ENCODE peak calls at places on chromosomes 12 and 14, in five cellular contexts. N is CD4-positive, CD25-positive, alpha-beta regulatory T cell; A is mammary epithelial cell; L is endodermal cell; R is tibial artery. M is an unnamed sample.

GRCh38 chr12:22306311-22306710 is 28.2 kb downstream of the ST8SIA1 start:
- DNase-seq in L (no peak), A (no peak), R (no peak), N (no peak), M (no peak)

GRCh38 chr12:100229036-100229635 is 28.5 kb downstream of the ACTR6 start:
- DNase-seq in N (peak; percentile 26), A (peak; percentile 46), R (no peak), L (peak; percentile 51), M (no peak)

GRCh38 chr12:108613548-108613947 is 15.7 kb upstream of the TMEM119 start:
- DNase-seq in A (no peak), N (no peak), L (no peak), R (no peak), M (no peak)

GRCh38 chr14:41146391-41146790 is 460.3 kb upstream of the LRFN5 start:
- DNase-seq in R (no peak), N (no peak), A (no peak), L (no peak), M (no peak)

GRCh38 chr12:96445743-96446655 is 43.4 kb upstream of the CFAP54 start:
- DNase-seq in R (no peak), N (peak; percentile 94), L (no peak), A (peak; percentile 98), M (peak; percentile 86)

GRCh38 chr14:75168586-75169335 is 7.7 kb downstream of the TMED10 start:
- DNase-seq in R (no peak), L (no peak), A (no peak), N (no peak), M (no peak)

GRCh38 chr12:68180792-68181744 is 21.5 kb upstream of the IFNG start:
- DNase-seq in R (no peak), A (no peak), L (no peak), N (peak; percentile 73), M (peak; percentile 52)

GRCh38 chr14:25537846-25538455 is 488.0 kb upstream of the STXBP6 start:
- DNase-seq in R (no peak), L (peak; percentile 92), A (no peak), N (no peak), M (no peak)

GRCh38 chr12:109336593-109336992 is 11.1 kb upstream of the MYO1H start:
- DNase-seq in A (no peak), L (no peak), R (no peak), N (no peak), M (no peak)

GRCh38 chr14:86087377-86087776 is 557.4 kb downstream of the FLRT2 start:
- DNase-seq in R (no peak), A (no peak), N (no peak), L (no peak), M (no peak)

GRCh38 chr12:19411234-19412221 is 27.8 kb upstream of the AEBP2 start:
- DNase-seq in R (peak; percentile 28), L (peak; percentile 78), A (no peak), N (no peak), M (no peak)

DNA sequence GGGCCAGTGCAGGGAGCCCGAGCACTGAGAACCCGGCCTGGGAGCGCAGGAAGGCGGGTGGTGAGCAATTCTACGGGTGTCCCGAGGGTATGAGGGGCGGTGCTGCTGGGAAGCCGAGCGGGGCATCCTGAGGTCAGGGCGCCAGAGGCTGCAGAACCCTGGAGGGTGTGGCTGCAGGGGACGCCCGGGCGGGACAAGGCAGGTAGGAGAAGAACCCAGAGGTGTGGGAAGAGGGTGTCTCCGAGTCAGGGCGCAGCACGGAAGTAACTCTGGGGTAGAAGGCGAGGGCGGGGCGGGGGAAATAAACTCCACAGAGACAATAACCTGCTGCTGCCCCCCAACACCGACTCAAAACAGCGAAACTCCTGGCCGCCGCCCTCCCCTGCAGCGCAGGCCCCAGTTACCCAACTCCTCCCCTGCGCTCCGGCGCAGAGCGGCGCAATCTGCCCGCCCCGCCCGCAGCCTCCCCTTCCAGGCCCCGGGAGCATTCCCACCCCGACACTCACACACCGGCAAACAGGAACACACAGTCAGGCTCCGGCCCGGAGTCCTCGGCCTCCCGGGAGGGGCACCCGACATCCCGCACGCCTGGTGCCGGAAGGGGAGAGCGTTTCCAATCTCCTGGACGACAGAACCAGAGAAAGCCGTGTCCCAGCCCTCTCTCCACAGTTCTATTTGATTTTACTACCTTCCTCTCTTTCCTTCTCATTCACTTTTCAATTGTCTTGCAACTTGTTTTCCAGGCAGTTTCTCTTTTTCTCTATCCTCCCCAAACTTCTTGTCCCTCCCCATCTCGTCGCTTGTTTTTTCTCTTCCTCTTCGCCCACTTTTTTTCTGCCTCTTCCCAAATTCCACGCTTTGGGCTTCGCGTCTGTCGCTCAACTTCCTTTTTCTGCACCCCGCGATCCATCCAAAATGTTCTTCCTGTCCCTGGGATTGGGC is 2.4 kb downstream of the HRK start:
- DNase-seq in R (no peak), L (peak; percentile 84), A (peak; percentile 45), N (peak; percentile 16), M (no peak)
- H3K4me3 ChIP-seq in R (peak overlapping the region; percentile 43), L (peak overlapping the region; percentile 80), A (peak overlapping the region; percentile 20), N (peak overlapping the region; percentile 55), M (no peak overlapping the region)

DNA sequence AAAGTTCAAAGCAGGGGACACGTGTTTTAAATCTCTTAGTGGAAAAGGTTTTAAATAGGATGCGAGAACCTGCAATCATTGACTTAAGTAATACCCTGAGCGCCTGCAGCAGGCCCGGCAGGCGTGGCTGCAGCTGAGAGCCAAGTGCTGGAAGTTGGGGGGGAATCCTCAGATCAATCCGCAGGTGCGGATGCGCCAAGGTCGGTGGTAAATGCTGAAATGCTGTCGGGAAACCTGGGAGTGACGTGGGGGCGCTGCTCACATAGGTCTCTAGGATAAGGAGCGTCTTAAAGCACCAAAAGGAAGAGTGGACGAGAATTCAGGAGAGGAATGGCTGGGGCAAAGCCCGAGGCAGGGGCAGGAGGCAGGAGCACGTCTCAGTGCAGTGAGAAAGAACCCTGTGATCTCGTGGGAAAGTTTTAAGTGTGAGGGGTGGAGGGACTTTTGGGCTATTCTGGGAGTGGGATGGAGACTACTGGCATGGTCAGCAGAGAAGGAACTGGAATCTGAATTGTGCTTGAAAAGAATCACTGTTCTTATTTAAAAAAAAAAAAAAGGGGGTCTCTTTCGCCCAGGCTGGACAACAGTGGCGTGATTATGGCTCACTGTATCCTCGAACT is 883 bp upstream of the CDCA4 start:
- DNase-seq in N (no peak), R (no peak), A (peak; percentile 51), L (peak; percentile 85), M (no peak)
- H3K4me1 ChIP-seq in N (peaks cover 55% of the 10 kb centered on the region), R (peaks cover 28% of the 10 kb centered on the region), A (peaks cover 64% of the 10 kb centered on the region), L (peaks cover 5% of the 10 kb centered on the region), M (peaks cover 51% of the 10 kb centered on the region)

GRCh38 chr12:15601210-15601800 is 187.9 kb downstream of the EPS8 start:
- DNase-seq in A (peak; percentile 87), N (no peak), L (no peak), R (no peak), M (no peak)
- H3K4me3 ChIP-seq in A (no peak overlapping the region), N (no peak overlapping the region), L (no peak overlapping the region), R (no peak overlapping the region), M (no peak overlapping the region)

GRCh38 chr12:46387697-46388096 is 15.1 kb upstream of the SLC38A2 start:
- DNase-seq in R (no peak), L (peak; percentile 59), A (no peak), N (peak; percentile 37), M (no peak)
- H3K4me1 ChIP-seq in R (peaks cover 86% of the 10 kb centered on the region), L (peaks cover 10% of the 10 kb centered on the region), A (peaks cover 61% of the 10 kb centered on the region), N (peaks cover 32% of the 10 kb centered on the region), M (peaks cover 22% of the 10 kb centered on the region)

GRCh38 chr14:55361190-55361589 is 50.4 kb downstream of the ATG14 start:
- DNase-seq in L (no peak), R (no peak), N (no peak), A (no peak), M (no peak)
- H3K4me3 ChIP-seq in L (no peak overlapping the region), R (no peak overlapping the region), N (no peak overlapping the region), A (no peak overlapping the region), M (no peak overlapping the region)

DNA sequence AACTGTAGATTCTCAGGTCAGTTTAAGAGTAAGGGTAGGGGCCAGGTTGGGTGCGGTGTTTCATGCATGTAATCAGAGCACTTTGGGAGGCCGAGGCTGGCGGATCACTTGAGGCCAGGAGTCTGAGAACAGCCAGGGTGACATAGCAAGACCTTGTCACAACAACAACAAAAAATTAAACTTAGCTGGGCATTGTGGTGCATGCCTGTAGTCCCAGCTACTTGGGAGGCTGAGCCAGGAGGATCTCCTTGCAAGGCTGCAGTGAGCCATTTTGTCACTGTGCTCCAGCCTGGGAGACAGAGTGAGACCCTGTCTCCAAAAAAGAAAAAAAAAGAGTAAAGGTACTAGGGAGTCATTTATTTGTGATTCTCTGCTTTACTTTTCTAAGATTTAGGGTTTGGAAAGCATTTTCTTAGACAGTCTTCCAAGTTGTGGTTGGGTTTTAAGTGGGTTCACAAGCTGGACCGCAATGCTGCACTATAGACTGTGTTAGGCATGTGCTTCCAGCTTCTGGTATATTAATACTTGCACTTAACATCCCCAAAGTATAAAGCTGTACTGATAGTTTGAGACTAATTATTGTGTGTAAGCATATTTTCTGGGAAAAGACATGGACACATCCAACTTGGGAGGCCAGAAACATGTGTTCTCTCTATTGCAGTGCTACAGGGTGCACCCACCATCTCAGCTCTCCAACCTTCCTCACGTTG is 49.1 kb upstream of the HECTD1 start:
- DNase-seq in L (no peak), A (no peak), R (no peak), N (no peak), M (no peak)
- H3K4me1 ChIP-seq in L (no peaks in the 10 kb centered on the region), A (peaks cover under 1% of the 10 kb centered on the region), R (peaks cover 5% of the 10 kb centered on the region), N (no peaks in the 10 kb centered on the region), M (no peaks in the 10 kb centered on the region)

GRCh38 chr14:20624495-20625070 is 16.9 kb downstream of the OR6S1 start:
- DNase-seq in N (peak; percentile 76), A (peak; percentile 60), R (no peak), L (peak; percentile 91), M (peak; percentile 46)
- H3K4me3 ChIP-seq in N (peak overlapping the region; percentile 72), A (peak overlapping the region; percentile 57), R (peak overlapping the region; percentile 41), L (peak overlapping the region; percentile 93), M (peak overlapping the region; percentile 59)

GRCh38 chr14:24138396-24139271 is 2.6 kb downstream of the PSME1 start:
- DNase-seq in N (no peak), L (no peak), A (no peak), R (no peak), M (no peak)
- H3K4me1 ChIP-seq in N (peaks cover 56% of the 10 kb centered on the region), L (no peaks in the 10 kb centered on the region), A (peaks cover 26% of the 10 kb centered on the region), R (peaks cover 40% of the 10 kb centered on the region), M (peaks cover 39% of the 10 kb centered on the region)

GRCh38 chr12:75349946-75350345 is 15.5 kb downstream of the GLIPR1L1 start:
- DNase-seq in N (no peak), A (no peak), R (no peak), L (peak; percentile 61), M (no peak)
- H3K4me3 ChIP-seq in N (no peak overlapping the region), A (no peak overlapping the region), R (no peak overlapping the region), L (no peak overlapping the region), M (no peak overlapping the region)

M was measured in CD8-positive, alpha-beta memory T cell.